ENCODE peak calls at places on chromosomes 3 and 15, in eight cellular contexts. Y is SK-N-SH, W is transverse colon, F is A549, Q is ovary, H is sigmoid colon, U is stomach, T is HepG2. G is an unnamed sample.

GRCh38 chr3:140753865-140754754 is 76.2 kb downstream of the TRIM42 start:
- DNase-seq in Y (no peak), W (no peak), F (no peak), Q (no peak), H (no peak), U (no peak), T (no peak), G (no peak)

GRCh38 chr3:27677554-27677953 is 44.6 kb downstream of the EOMES start:
- DNase-seq in Y (no peak), W (no peak), F (peak; percentile 60), Q (peak; percentile 52), H (peak; percentile 81), U (no peak), T (no peak), G (peak; percentile 70)

GRCh38 chr15:35020974-35021373 is 32.9 kb upstream of the ZNF770 start:
- DNase-seq in Y (no peak), W (no peak), F (no peak), Q (no peak), H (no peak), U (no peak), T (no peak), G (no peak)

GRCh38 chr3:62051506-62051905 is 321.8 kb downstream of the FEZF2 start:
- DNase-seq in Y (peak; percentile 13), W (peak; percentile 47), F (no peak), Q (no peak), H (no peak), U (peak; percentile 58), T (peak; percentile 16), G (no peak)

GRCh38 chr3:38992117-38992779 is 59.5 kb downstream of the SCN11A start:
- DNase-seq in Y (no peak), W (no peak), F (peak; percentile 42), Q (no peak), H (no peak), U (no peak), T (no peak), G (no peak)

GRCh38 chr15:46137443-46137842 is 502.6 kb downstream of the SQOR start:
- DNase-seq in Y (no peak), W (no peak), F (no peak), Q (no peak), H (no peak), U (no peak), T (no peak), G (no peak)

GRCh38 chr3:9947025-9947995 is 4.9 kb downstream of the PRRT3 start:
- DNase-seq in Y (peak; percentile 85), W (peak; percentile 80), F (peak; percentile 87), Q (peak; percentile 68), H (peak; percentile 91), U (peak; percentile 81), T (peak; percentile 76), G (peak; percentile 31)

GRCh38 chr3:178475062-178475461 is 61.2 kb upstream of the KCNMB2 start:
- DNase-seq in Y (no peak), W (no peak), F (no peak), Q (no peak), H (no peak), U (peak; percentile 28), T (no peak), G (no peak)

GRCh38 chr3:176208915-176209314 is 988.4 kb downstream of the TBL1XR1 start:
- DNase-seq in Y (no peak), W (no peak), F (no peak), Q (no peak), H (no peak), U (no peak), T (no peak), G (no peak)

DNA sequence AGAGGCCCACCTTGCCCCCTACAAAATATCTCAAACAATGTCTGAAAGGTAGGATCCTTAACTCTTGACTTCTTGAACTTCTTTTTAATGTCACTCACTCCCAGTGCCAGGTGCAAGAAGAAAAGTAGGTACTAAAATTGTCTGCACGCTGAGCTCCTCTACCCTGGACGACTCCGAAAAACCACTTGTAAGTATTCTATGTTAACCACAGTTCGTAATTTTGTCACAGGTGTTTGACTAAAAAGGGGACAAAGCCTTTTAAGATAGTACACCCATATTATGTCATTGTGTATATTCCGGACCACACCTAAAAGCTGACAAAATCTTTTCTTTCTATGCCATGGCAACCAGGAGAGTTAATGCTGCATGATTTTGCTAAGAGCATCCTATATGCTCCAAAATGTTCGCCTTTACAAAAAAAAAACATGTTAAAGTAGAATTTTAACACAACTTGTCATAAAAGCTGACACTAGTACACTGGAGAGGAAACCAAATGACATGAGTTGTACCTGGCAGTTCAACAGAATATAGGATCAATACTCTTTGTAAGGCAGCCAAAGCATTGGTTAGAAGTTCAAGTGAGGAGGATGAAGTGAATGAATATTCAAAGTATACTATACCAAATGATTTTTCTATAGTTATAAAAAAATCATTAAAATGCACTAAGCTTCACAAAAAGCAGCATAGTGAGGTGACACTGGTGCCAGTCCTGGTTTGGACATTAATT is 210.5 kb downstream of the FOXP1 start:
- DNase-seq in Y (no peak), W (no peak), F (no peak), Q (no peak), H (no peak), U (no peak), T (no peak), G (no peak)
- TF ChIP-seq EP300 in Y (no peak), W (no peak), F (no peak), Q (no peak), H (no peak), U (no peak), T (no peak), G (no peak)

DNA sequence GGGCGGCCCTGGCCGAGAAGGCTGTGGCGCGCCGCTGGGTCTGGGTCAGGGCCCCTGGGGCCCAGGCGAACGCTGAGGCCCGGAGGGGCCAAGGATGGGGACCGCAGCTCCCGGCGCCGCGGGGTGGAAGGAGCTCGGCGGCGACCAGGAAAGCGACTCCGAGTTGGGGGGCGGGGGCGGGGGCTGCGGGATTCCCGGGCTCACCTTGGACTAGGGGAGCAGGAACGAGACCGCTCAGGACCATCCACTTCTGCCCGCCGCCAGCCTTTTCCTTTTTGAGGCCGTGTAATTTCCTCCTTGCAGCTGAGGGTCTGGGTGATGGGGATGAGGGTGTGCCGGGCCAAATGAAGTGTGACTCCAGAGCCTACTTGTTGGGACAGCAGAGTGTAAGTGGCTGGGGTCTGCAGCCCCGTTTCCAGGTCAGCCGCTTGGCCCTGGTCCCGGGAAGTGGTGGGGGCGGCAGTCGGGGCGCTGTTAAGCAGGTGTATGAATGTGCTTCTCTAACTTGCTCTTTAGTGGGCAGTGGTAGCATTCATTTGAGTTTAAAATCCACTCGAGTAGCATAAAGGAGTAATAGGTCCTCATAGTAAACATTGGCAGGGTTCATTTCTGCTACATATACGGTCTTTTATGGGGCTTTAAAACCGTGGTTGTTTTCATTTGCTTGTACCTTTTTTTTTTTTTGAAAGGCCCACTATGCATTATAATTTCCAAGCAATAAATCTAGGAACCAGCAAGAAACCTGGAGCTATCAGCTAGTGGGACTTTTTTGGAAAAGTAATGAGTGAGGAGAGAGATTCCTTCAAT is 717 bp downstream of the PXK start:
- DNase-seq in Y (peak; percentile 68), W (peak; percentile 30), F (no peak), Q (peak; percentile 44), H (peak; percentile 72), U (peak; percentile 29), T (no peak), G (no peak)
- H3K27ac ChIP-seq in Y (peak overlapping the region; percentile 88), W (peak overlapping the region; percentile 81), F (peak overlapping the region; percentile 56), Q (no peak overlapping the region), H (peak overlapping the region; percentile 76), U (peak overlapping the region; percentile 86), T (peak overlapping the region; percentile 49), G (peak overlapping the region; percentile 76)

GRCh38 chr3:51708216-51708845 is 1.5 kb downstream of the GRM2 start:
- DNase-seq in Y (no peak), W (peak; percentile 2), F (no peak), Q (peak; percentile 1), H (peak; percentile 50), U (no peak), T (no peak), G (no peak)

GRCh38 chr3:51705276-51706020 is 1.4 kb upstream of the GRM2 start:
- DNase-seq in Y (no peak), W (no peak), F (no peak), Q (peak; percentile 6), H (no peak), U (no peak), T (no peak), G (no peak)

GRCh38 chr3:51706021-51706485 is 815 bp upstream of the GRM2 start:
- DNase-seq in Y (peak; percentile 71), W (no peak), F (no peak), Q (peak; percentile 8), H (no peak), U (no peak), T (no peak), G (no peak)

GRCh38 chr3:51709004-51709420 is 2.1 kb downstream of the GRM2 start:
- DNase-seq in Y (peak; percentile 20), W (peak; percentile 4), F (no peak), Q (peak; percentile 5), H (no peak), U (no peak), T (no peak), G (no peak)

DNA sequence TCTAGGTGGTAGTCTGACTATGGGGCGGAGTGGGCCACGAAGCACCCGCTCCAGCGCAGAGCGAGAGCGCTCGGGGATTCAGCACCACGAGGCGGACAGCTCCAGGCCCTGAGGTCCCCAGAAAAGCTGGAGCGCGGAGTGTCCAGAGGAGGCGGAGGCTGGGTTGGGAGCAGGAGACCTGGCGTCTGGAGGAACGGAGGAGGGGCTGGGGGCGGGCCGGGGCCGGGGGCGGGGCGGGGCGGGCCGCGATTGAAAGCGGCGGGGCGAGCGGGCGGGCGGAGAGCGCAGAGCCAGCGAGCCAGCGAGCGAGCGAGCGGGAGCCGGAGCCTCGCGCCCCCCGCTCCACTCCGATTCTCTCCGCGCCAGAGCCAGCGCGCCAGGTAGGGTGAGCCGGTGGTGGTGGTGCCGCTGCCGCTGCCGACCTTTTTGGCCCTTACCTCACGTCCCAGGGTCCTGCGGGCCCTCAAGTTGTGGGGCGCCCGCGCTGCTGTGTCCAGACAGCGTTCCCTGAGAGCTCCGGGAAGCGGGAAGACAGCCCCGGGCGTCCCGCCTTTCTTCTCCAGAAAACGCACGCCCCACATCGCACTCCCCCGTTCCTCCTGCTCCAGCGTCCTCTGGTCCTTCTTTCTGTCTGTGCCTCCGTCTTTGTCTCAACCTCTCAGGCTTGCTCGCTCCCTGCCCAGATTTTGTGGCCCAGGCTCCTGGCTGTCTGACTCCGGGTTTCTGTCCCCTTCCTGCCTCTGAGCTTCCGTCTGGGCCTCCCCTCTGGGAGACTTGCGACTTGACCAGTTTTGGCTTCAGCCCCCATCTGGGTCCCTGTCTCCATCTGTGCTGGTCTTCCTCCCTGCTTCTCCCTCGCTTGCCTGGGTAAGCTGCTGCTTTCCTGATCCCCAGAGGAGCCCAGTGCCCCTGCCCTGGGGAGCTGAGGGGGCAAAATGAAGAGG is at the start of gene GRM2:
- DNase-seq in Y (peak; percentile 97), W (peak; percentile 54), F (no peak), Q (peak; percentile 87), H (peak; percentile 69), U (peak; percentile 80), T (peak; percentile 73), G (peak; percentile 48)
- TF ChIP-seq EP300 in Y (no peak), W (no peak), F (no peak), Q (no peak), H (no peak), U (no peak), T (no peak), G (no peak)

DNA sequence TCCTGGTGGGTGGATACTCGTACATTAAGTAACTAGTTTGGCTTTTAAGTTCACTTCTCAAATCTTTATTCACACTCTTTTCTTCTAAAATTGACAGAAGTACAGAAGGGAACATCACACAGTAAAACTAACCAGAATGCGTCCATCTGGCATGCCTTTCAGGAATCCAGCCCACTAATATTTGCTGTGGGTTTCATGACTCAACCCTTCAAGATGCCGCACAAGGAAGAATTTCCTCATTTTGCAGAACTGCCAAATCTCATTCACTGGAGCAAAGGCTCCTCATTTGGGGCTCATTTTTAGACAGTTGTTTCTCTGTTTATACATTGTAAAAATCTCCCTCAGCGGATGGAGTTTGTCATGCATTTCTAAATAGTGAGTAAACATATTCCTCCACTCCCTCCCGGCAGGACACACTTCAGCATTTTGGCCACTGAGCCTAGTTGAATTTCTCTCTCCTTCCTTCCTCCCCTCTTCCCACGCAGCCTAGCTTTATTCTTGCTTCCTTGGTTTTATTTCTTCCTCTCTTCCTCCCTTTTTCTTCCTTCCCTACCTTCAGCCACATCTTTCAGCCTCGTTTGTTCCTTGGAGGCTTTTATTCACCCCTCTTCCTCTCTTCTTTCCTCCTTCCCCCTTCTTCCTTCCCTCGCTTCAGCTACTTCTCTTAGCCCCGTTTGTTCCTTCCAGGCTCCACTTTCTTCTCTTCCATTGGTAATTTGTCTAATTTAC is 419.3 kb upstream of the NAALADL2 start:
- DNase-seq in Y (no peak), W (peak; percentile 17), F (peak; percentile 4), Q (peak; percentile 30), H (peak; percentile 72), U (peak; percentile 26), T (peak; percentile 5), G (no peak)
- H3K27ac ChIP-seq in Y (peak overlapping the region; percentile 98), W (peak overlapping the region; percentile 100), F (peak overlapping the region; percentile 89), Q (peak overlapping the region; percentile 31), H (peak overlapping the region; percentile 98), U (peak overlapping the region; percentile 98), T (no peak overlapping the region), G (peak overlapping the region; percentile 98)